ENCODE peak calls at places on chromosomes 4 and X, in five cellular contexts. W is H9, H is adrenal gland, Y is lung, E is endothelial cell of umbilical vein. V is an unnamed sample.

GRCh38 chr4:176492648-176493302 is 173.0 kb downstream of the SPCS3 start:
- DNase-seq in H (no peak), W (no peak), E (peak; percentile 29), Y (no peak), V (no peak)

GRCh38 chrX:68177542-68177941 is 255.8 kb downstream of the OPHN1 start:
- DNase-seq in W (no peak), Y (no peak), H (no peak), E (no peak), V (no peak)

GRCh38 chrX:149527705-149528104 is 13.1 kb upstream of the EOLA1 start:
- DNase-seq in H (no peak), E (peak; percentile 38), Y (no peak), W (no peak), V (no peak)

GRCh38 chr4:136763844-136764446 is 768.3 kb downstream of the PCDH18 start:
- DNase-seq in Y (no peak), E (no peak), H (no peak), W (no peak), V (no peak)

GRCh38 chr4:152112887-152113286 is 352.1 kb upstream of the GATB start:
- DNase-seq in E (no peak), H (no peak), W (no peak), Y (no peak), V (no peak)

GRCh38 chr4:96598465-96598864 is 758.6 kb downstream of the PDHA2 start:
- DNase-seq in W (no peak), E (no peak), H (no peak), Y (no peak), V (no peak)

GRCh38 chr4:2615821-2616220 is 79.4 kb downstream of the FAM193A start:
- DNase-seq in W (no peak), E (no peak), Y (no peak), H (peak; percentile 45), V (no peak)

GRCh38 chr4:12852338-12853307 is 631.5 kb downstream of the RAB28 start:
- DNase-seq in Y (no peak), E (peak; percentile 49), H (no peak), W (peak; percentile 48), V (no peak)

GRCh38 chrX:17839269-17839668 is 21.8 kb downstream of the RAI2 start:
- DNase-seq in W (no peak), E (no peak), H (no peak), Y (no peak), V (no peak)

GRCh38 chrX:145002776-145003175 is 244.5 kb upstream of the SPANXN1 start:
- DNase-seq in Y (no peak), W (no peak), H (no peak), E (no peak), V (no peak)

GRCh38 chrX:63050225-63050624 is 300.9 kb downstream of the SPIN4 start:
- DNase-seq in W (no peak), H (no peak), E (no peak), Y (no peak), V (no peak)

GRCh38 chr4:16513876-16514275 is 287.6 kb upstream of the TAPT1 start:
- DNase-seq in H (no peak), E (peak; percentile 34), Y (no peak), W (no peak), V (no peak)

GRCh38 chr4:7807351-7807921 is 132.2 kb downstream of the AFAP1 start:
- DNase-seq in E (peak; percentile 87), H (peak; percentile 67), W (no peak), Y (no peak), V (no peak)

GRCh38 chr4:177271091-177271490 is 38.6 kb upstream of the NEIL3 start:
- DNase-seq in Y (no peak), H (no peak), W (no peak), E (no peak), V (no peak)

GRCh38 chr4:4477796-4478195 is 64.1 kb downstream of the STX18 start:
- DNase-seq in H (no peak), Y (no peak), E (no peak), W (no peak), V (no peak)

GRCh38 chrX:10031743-10032142 is 64.6 kb downstream of the CLDN34 start:
- DNase-seq in E (no peak), W (no peak), H (no peak), Y (no peak), V (no peak)

GRCh38 chr4:40134206-40134917 is 62.5 kb upstream of the RHOH start:
- DNase-seq in W (no peak), E (no peak), H (no peak), Y (no peak), V (no peak)

GRCh38 chrX:17967888-17968287 is 106.8 kb upstream of the RAI2 start:
- DNase-seq in Y (no peak), W (no peak), E (no peak), H (no peak), V (no peak)

GRCh38 chr4:39716356-39716755 is 18.4 kb downstream of the UBE2K start:
- DNase-seq in W (no peak), Y (no peak), H (peak; percentile 44), E (no peak), V (no peak)

GRCh38 chrX:43349363-43349762 is 306.7 kb upstream of the MAOA start:
- DNase-seq in E (peak; percentile 30), W (peak; percentile 76), Y (peak; percentile 30), H (peak; percentile 57), V (no peak)

GRCh38 chrX:17613979-17614572 is 123.2 kb upstream of the SCML1 start:
- DNase-seq in W (no peak), E (no peak), H (peak; percentile 59), Y (peak; percentile 44), V (no peak)

GRCh38 chrX:6557690-6558089 is 22.8 kb upstream of the VCX3A start:
- DNase-seq in W (no peak), E (no peak), H (no peak), Y (no peak), V (no peak)

GRCh38 chrX:130009658-130010223 is 27.3 kb downstream of the BCORL1 start:
- DNase-seq in W (no peak), Y (no peak), H (no peak), E (no peak), V (no peak)

GRCh38 chr4:25011135-25011866 is 19.4 kb downstream of the LGI2 start:
- DNase-seq in E (no peak), Y (no peak), W (no peak), H (no peak), V (no peak)

GRCh38 chrX:3820170-3820569 is 106.7 kb upstream of the PRKX start:
- DNase-seq in E (no peak), W (no peak), H (no peak), Y (no peak), V (no peak)

DNA sequence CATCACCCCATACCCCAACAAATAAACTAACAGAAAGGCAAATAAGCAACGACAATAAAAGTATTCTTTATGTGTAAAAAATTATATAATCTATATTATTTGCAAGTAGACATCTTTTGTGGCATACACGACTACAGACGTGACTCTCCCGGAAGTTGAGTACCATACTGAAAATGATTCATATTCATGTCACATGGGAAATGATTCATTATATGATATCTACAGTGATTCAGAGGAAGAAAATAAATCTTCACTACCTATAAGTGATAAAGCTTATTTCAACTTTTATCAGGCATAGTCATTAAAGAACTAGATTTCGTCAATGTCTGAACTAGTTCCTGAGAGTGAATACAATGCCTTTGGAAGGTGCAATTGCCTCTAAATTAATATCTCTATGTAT is 4.6 kb upstream of the ANTXR2 start:
- DNase-seq in H (no peak), W (no peak), Y (no peak), E (peak; percentile 50), V (no peak)
- H3K27ac ChIP-seq in H (no peak overlapping the region), W (no peak overlapping the region), Y (no peak overlapping the region), E (no peak overlapping the region), V (no peak overlapping the region)

DNA sequence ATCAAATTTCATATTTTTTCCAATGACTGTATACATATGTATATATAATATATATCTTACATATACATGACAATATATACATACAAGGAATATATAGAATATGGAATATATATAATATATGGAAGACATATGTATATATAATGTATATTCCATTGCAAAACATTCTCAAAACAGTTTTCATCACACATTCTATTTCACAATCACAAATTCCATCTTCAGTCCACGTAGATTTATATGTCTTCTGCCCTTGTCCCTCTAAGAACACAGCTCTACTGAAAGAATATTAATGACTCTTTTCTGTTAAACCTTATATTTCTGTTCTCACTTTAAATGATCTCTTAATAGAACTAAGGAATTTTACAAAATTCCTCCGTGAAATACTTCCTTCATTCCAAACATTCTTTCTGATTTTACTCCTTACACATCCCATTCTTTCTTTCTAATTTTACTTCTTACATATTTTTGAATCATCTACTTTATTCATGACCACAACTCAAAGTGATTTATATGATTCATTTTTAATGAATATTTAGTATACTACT is 1043.1 kb upstream of the PABPC4L start:
- DNase-seq in W (no peak), H (no peak), E (no peak), Y (no peak), V (no peak)
- H3K27ac ChIP-seq in W (no peak overlapping the region), H (no peak overlapping the region), E (no peak overlapping the region), Y (no peak overlapping the region), V (no peak overlapping the region)

GRCh38 chrX:107205770-107206696 is at the start of the genes DNAAF6 and NUP62CL:
- DNase-seq in H (peak; percentile 89), W (peak; percentile 91), Y (peak; percentile 81), E (peak; percentile 14), V (no peak)
- H3K27ac ChIP-seq in H (no peak within 1 kb of the TSS), W (no peak within 1 kb of the TSS), Y (no peak within 1 kb of the TSS), E (no peak within 1 kb of the TSS), V (no peak within 1 kb of the TSS)

GRCh38 chr4:160193787-160194186 is 1090.9 kb downstream of the RAPGEF2 start:
- DNase-seq in W (no peak), Y (no peak), E (no peak), H (no peak), V (no peak)

GRCh38 chr4:160194716-160195115 is 1091.8 kb downstream of the RAPGEF2 start:
- DNase-seq in E (no peak), Y (no peak), H (no peak), W (no peak), V (no peak)
- H3K27ac ChIP-seq in E (no peak overlapping the region), Y (no peak overlapping the region), H (no peak overlapping the region), W (no peak overlapping the region), V (no peak overlapping the region)